ENCODE peak calls at places on chromosomes 2 and 18, in four cellular contexts. E, K, T and X are unnamed samples.

GRCh38 chr2:201795608-201796477 is 10.5 kb upstream of the CDK15 start:
- DNase-seq in E (peak; percentile 46), K (peak; percentile 71), T (peak; percentile 26), X (peak; percentile 61)

GRCh38 chr18:42614619-42615293 is 500.7 kb downstream of the RIT2 start:
- DNase-seq in E (no peak), K (no peak), T (no peak), X (no peak)

GRCh38 chr2:70901235-70902066 is 34.2 kb upstream of the ATP6V1B1 start:
- DNase-seq in E (no peak), K (peak; percentile 34), T (no peak), X (peak; percentile 61)

GRCh38 chr2:200681731-200682130 is 95.9 kb downstream of the AOX1 start:
- DNase-seq in E (no peak), K (peak; percentile 6), T (no peak), X (no peak)

GRCh38 chr2:29528891-29529520 is 392.4 kb downstream of the ALK start:
- DNase-seq in E (no peak), K (peak; percentile 79), T (no peak), X (no peak)

GRCh38 chr2:118047273-118047898 is 33.5 kb upstream of the CCDC93 start:
- DNase-seq in E (no peak), K (peak; percentile 57), T (no peak), X (peak; percentile 9)

GRCh38 chr2:64212801-64213321 is 68.6 kb upstream of the PELI1 start:
- DNase-seq in E (peak; percentile 47), K (peak; percentile 31), T (no peak), X (no peak)

GRCh38 chr2:205024822-205025518 is 479.7 kb downstream of the PARD3B start:
- DNase-seq in E (peak; percentile 67), K (peak; percentile 98), T (peak; percentile 29), X (peak; percentile 54)

GRCh38 chr18:69895081-69896047 is 52.3 kb downstream of the CD226 start:
- DNase-seq in E (no peak), K (no peak), T (no peak), X (no peak)

GRCh38 chr2:102301867-102302362 is 9.4 kb upstream of the IL1RL1 start:
- DNase-seq in E (peak; percentile 23), K (peak; percentile 32), T (no peak), X (no peak)

GRCh38 chr2:217489145-217489960 is 513.4 kb downstream of the TNS1 start:
- DNase-seq in E (no peak), K (no peak), T (no peak), X (no peak)
- TF ChIP-seq MAZ in E (no peak), K (no peak), T (no peak), X (no peak)

GRCh38 chr18:57533901-57534300 is 52.6 kb downstream of the FECH start:
- DNase-seq in E (no peak), K (no peak), T (no peak), X (no peak)

GRCh38 chr18:57534535-57534934 is 52.0 kb downstream of the FECH start:
- DNase-seq in E (no peak), K (no peak), T (no peak), X (no peak)

GRCh38 chr18:57529151-57529550 is 57.4 kb downstream of the FECH start:
- DNase-seq in E (no peak), K (no peak), T (no peak), X (no peak)

GRCh38 chr18:57532987-57533386 is 53.5 kb downstream of the FECH start:
- DNase-seq in E (no peak), K (no peak), T (no peak), X (no peak)

DNA sequence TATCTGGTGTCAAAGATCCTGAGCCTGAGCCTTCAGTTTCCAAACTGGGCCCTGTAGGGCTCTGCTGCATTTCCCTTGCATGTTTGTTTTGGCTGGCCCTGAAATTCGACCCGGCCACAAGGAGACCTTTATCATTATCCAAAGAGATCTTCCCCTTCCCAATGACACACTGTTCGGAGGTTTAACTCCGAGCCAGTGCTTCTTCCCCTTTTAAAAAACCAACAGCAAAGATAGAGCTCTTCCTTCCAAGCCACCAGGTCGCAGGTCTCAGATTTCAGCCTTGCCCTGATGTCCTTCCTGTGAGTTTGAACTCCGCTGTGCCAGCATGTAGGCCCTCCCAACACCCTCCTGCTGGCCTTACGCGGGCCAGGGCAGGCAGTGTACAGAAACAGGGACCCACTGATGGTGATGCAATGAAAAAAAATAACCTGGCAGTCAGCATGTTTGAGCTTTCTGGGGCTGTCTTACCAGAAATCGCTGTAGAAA is 53.1 kb downstream of the FECH start:
- DNase-seq in E (no peak), K (peak; percentile 3), T (peak; percentile 49), X (no peak)
- TF ChIP-seq MAZ in E (no peak), K (no peak), T (no peak), X (no peak)

GRCh38 chr2:227819398-227819697 is 5.7 kb downstream of the CCL20 start:
- DNase-seq in E (no peak), K (no peak), T (no peak), X (no peak)

GRCh38 chr2:227816507-227817274 is 3.0 kb downstream of the CCL20 start:
- DNase-seq in E (no peak), K (peak; percentile 27), T (peak; percentile 81), X (no peak)

GRCh38 chr2:227817940-227818568 is 4.4 kb downstream of the CCL20 start:
- DNase-seq in E (no peak), K (peak; percentile 100), T (peak; percentile 95), X (peak; percentile 92)

GRCh38 chr2:227817336-227817735 is 3.7 kb downstream of the CCL20 start:
- DNase-seq in E (no peak), K (no peak), T (no peak), X (no peak)

DNA sequence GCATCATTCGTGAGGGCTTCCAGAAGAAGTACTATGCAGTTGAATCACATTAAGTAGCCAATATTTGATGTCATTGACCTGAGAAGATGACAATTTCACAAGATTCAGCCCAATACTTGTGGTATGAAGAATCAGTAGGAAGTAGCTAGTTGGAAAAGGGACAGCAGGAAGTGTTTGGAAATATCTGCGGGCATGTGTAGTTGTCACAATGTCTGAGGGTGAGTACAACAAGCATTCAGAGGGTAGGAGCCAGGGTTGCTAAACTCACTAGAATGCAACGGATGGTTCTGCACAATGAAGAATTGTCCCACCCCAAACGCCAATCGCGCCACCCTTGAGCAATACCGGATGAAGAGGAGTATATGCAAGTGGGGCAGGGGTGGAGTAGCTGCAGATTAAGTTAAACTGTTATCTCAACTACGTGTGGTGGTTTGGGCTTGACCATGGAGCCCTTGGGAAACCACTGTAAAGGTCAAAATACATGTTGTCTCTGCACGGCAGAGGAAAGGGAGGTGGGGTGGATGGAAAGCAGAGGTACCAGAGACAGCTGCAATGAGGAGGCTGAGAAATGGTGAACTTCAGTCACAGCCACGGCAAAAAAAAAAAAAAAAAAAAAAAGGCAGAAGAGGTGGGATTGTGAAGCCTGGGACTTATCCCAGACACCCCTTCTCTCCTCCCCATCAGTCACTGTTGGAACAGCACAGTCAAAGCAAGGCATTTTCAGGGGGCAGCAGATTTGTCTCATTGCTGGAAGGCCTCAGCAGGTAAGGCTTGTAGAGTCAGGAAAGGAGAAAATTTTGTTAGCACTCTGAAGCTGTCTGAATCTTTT is 5.1 kb downstream of the CCL20 start:
- DNase-seq in E (no peak), K (no peak), T (peak; percentile 100), X (peak; percentile 64)
- TF ChIP-seq MAZ in E (no peak), K (no peak), T (peak; percentile 71), X (no peak)

GRCh38 chr2:120564213-120565094 is 171.2 kb upstream of the GLI2 start:
- DNase-seq in E (no peak), K (no peak), T (peak; percentile 92), X (no peak)
- TF ChIP-seq MAZ in E (no peak), K (no peak), T (peak; percentile 64), X (no peak)